ENCODE peak calls at places on chromosomes 1 and 21, in seven cellular contexts. U is transverse colon, K is prostate gland, A is suprapubic skin, T is H1, R is esophagus muscularis mucosa, G is breast epithelium. E is an unnamed sample.

GRCh38 chr1:50106095-50106761 is 2.5 kb upstream of the ELAVL4 start:
- DNase-seq in T (no peak), G (no peak), K (no peak), R (peak; percentile 45), U (no peak), A (no peak), E (no peak)

GRCh38 chr1:74396942-74397341 is 115.5 kb downstream of the LRRC53 start:
- DNase-seq in A (no peak), K (no peak), U (no peak), G (no peak), R (no peak), T (no peak), E (no peak)

GRCh38 chr1:64062941-64063581 is 140.4 kb upstream of the UBE2U start:
- DNase-seq in K (no peak), U (no peak), G (no peak), R (peak; percentile 2), A (no peak), T (no peak), E (no peak)

GRCh38 chr1:173020138-173020742 is 30.5 kb downstream of the TNFSF18 start:
- DNase-seq in A (no peak), U (no peak), G (no peak), K (no peak), T (no peak), R (no peak), E (no peak)

GRCh38 chr1:154957258-154957657 is 1.4 kb upstream of the PBXIP1 start:
- DNase-seq in K (no peak), R (no peak), U (no peak), G (no peak), T (no peak), A (no peak), E (no peak)

GRCh38 chr1:28374297-28374696 is 4.8 kb downstream of the PHACTR4 start:
- DNase-seq in A (no peak), T (no peak), U (no peak), K (no peak), R (no peak), G (no peak), E (no peak)

GRCh38 chr21:41164981-41165650 is 2.8 kb upstream of the BACE2 start:
- DNase-seq in R (no peak), G (peak; percentile 80), A (no peak), T (no peak), K (peak; percentile 97), U (peak; percentile 63), E (no peak)

GRCh38 chr1:114597949-114598348 is 16.5 kb upstream of the BCAS2 start:
- DNase-seq in G (no peak), T (no peak), K (no peak), U (no peak), A (no peak), R (no peak), E (no peak)

GRCh38 chr1:191290441-191290840 is 812.8 kb upstream of the BRINP3 start:
- DNase-seq in U (no peak), K (no peak), R (no peak), T (no peak), G (no peak), A (no peak), E (no peak)

GRCh38 chr1:29303201-29304024 is 67.1 kb downstream of the PTPRU start:
- DNase-seq in R (no peak), A (no peak), U (no peak), T (no peak), G (no peak), K (no peak), E (no peak)

GRCh38 chr1:160258177-160258798 is 4.1 kb downstream of the DCAF8 start:
- DNase-seq in A (no peak), R (no peak), K (no peak), G (no peak), U (no peak), T (no peak), E (no peak)

GRCh38 chr21:27275294-27275927 is 308.5 kb upstream of the ADAMTS5 start:
- DNase-seq in A (no peak), T (no peak), R (no peak), G (no peak), K (no peak), U (no peak), E (peak; percentile 51)

GRCh38 chr1:113153116-113153803 is 80.3 kb downstream of the LRIG2 start:
- DNase-seq in A (no peak), T (peak; percentile 39), K (no peak), G (no peak), R (peak; percentile 17), U (peak; percentile 52), E (no peak)

GRCh38 chr21:16709866-16710550 is 802.8 kb upstream of the CXADR start:
- DNase-seq in G (no peak), K (no peak), R (no peak), U (no peak), A (no peak), T (no peak), E (no peak)

GRCh38 chr1:52632732-52633290 is at the start of gene SHISAL2A:
- DNase-seq in G (no peak), T (peak; percentile 82), U (peak; percentile 48), R (no peak), K (no peak), A (no peak), E (no peak)

GRCh38 chr1:43632135-43632670 is 17.7 kb upstream of the KDM4A start:
- DNase-seq in G (no peak), T (no peak), U (no peak), K (no peak), R (no peak), A (no peak), E (no peak)

GRCh38 chr1:46281021-46281420 is 22.4 kb downstream of the LRRC41 start:
- DNase-seq in K (no peak), R (no peak), G (no peak), A (no peak), U (no peak), T (no peak), E (no peak)

GRCh38 chr1:46280092-46280491 is 23.3 kb downstream of the LRRC41 start:
- DNase-seq in U (no peak), A (no peak), K (no peak), T (no peak), R (no peak), G (no peak), E (no peak)

GRCh38 chr1:46275030-46275337 is 27.4 kb downstream of the RAD54L start:
- DNase-seq in A (no peak), G (no peak), R (no peak), T (no peak), K (no peak), U (no peak), E (no peak)

GRCh38 chr1:46277658-46278373 is 25.6 kb downstream of the LRRC41 start:
- DNase-seq in G (no peak), R (no peak), T (no peak), K (no peak), A (no peak), U (no peak), E (no peak)

DNA sequence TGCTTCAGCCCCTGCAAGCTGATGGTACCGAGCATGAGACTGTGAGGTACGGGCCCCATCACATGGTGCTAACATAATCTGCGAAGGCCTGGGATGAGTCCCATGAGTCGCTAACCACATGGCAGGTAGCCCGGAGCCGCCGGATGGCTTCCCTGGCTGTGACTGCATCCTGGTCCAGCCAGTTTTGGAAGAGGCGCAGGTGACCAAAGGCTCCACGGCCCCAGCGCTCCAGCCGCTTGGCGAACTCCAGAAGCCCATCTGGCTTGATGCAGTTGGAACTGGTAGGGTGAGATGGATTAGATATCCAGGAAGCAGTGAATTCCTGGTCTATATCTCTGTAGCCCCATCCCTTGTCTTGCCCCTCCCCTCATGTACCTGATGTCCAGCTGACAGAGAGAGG is 24.6 kb downstream of the LRRC41 start:
- DNase-seq in K (no peak), U (no peak), A (no peak), T (no peak), R (no peak), G (peak; percentile 51), E (no peak)
- TF ChIP-seq POLR2AphosphoS5 in K (no peak), U (no peak), A (no peak), T (peak; percentile 26), R (no peak), G (no peak), E (no peak)

GRCh38 chr1:42206164-42206563 is 41.6 kb upstream of the GUCA2A start:
- DNase-seq in U (no peak), T (no peak), A (no peak), R (no peak), K (no peak), G (no peak), E (no peak)

GRCh38 chr1:42214447-42214871 is 49.9 kb upstream of the GUCA2A start:
- DNase-seq in G (peak; percentile 35), A (no peak), R (no peak), U (peak; percentile 47), T (no peak), K (peak; percentile 72), E (no peak)

GRCh38 chr1:42209516-42210370 is 45.2 kb upstream of the GUCA2A start:
- DNase-seq in G (no peak), A (no peak), U (no peak), R (no peak), T (no peak), K (no peak), E (no peak)

GRCh38 chr1:42211224-42211623 is 46.7 kb upstream of the GUCA2A start:
- DNase-seq in A (no peak), R (no peak), T (no peak), G (no peak), K (no peak), U (no peak), E (no peak)

DNA sequence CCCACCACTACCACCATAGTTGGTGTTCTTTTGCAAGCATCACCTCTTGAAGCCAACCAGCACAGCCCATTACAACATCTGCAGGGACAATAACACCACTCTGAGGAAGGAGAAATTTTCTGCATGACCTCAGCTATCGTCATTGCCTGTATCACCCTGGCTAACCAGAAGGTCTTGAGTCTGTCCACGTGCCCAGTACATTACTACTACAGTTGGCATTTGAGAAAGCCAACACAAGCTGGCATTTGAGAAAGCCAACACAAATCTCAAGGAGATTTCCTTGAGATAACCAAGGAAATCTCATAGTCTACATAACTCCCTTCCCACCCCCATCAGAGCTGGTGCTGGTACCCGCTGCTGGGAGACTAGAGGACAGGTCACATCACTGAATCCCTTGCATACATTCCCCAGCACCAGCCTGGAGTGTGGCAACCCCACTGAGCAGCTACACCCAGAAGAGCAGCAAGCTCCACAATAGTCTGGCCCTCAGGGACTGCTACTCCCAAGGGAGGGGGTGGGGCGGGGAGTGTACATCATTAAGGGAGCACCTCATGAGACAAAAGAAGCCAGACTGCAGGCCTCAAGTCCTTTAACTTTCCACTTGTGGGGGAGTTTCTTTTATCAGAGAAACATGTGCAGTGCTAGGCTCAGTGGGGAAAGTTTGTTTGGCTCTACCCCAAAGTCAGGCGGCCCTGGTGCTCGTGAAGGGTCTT is 46.0 kb upstream of the GUCA2A start:
- DNase-seq in K (no peak), U (no peak), G (no peak), R (no peak), A (no peak), T (no peak), E (no peak)
- H3K9me3 ChIP-seq in K (no peaks in the 10 kb centered on the region), U (no peaks in the 10 kb centered on the region), G (no peaks in the 10 kb centered on the region), R (no peaks in the 10 kb centered on the region), A (no peaks in the 10 kb centered on the region), T (no peaks in the 10 kb centered on the region), E (no peaks in the 10 kb centered on the region)

GRCh38 chr1:78051005-78051404 is 5.2 kb downstream of the GIPC2 start:
- DNase-seq in A (no peak), G (no peak), R (no peak), T (no peak), K (no peak), U (no peak), E (no peak)
- H3K4me3 ChIP-seq in A (no peak overlapping the region), G (no peak overlapping the region), R (no peak overlapping the region), T (no peak overlapping the region), K (no peak overlapping the region), U (no peak overlapping the region), E (no peak overlapping the region)

GRCh38 chr1:65541865-65542264 is 121.4 kb downstream of the LEPR start:
- DNase-seq in A (no peak), T (no peak), G (no peak), U (no peak), K (no peak), R (no peak), E (no peak)
- TF ChIP-seq POLR2AphosphoS5 in A (no peak), T (no peak), G (no peak), U (no peak), K (no peak), R (no peak), E (no peak)